ENCODE peak calls at places on chromosomes 1 and 21, in nine cellular contexts. F is T-helper 2 cell; N is NCI-H2171 treated with DMSO at 0.1 percent for 48 hours; G is M059J; I is small intestine; K is globus pallidus; B is activated naive CD4-positive, alpha-beta T cell treated with anti-CD3 and anti-CD28 coated beads for 36 hours; Y is NCI-H1417 treated with DMSO at 0.1 percent for 48 hours; L is MV-4-11. V is an unnamed sample.

GRCh38 chr1:198153103-198153502 is 3.7 kb upstream of the NEK7 start:
- DNase-seq in I (no peak), Y (no peak), L (no peak), K (no peak), N (no peak), G (peak), F (no peak), B (no peak), V (no peak)

GRCh38 chr1:31822766-31823165 is 6.9 kb upstream of the SPOCD1 start:
- DNase-seq in K (peak), L (no peak), N (no peak), G (no peak), I (no peak), B (no peak), Y (no peak), F (no peak), V (peak)

GRCh38 chr1:204087893-204088528 is 15.1 kb downstream of the SOX13 start:
- DNase-seq in G (no peak), I (no peak), L (no peak), B (no peak), N (no peak), Y (no peak), K (no peak), F (no peak), V (peak)

GRCh38 chr1:235739124-235739523 is 89.5 kb upstream of the GNG4 start:
- DNase-seq in Y (no peak), G (peak), B (no peak), N (no peak), K (no peak), F (no peak), I (no peak), L (no peak), V (no peak)

GRCh38 chr1:79293611-79294010 is 287.1 kb upstream of the ADGRL4 start:
- DNase-seq in B (no peak), L (no peak), I (no peak), G (peak), F (no peak), Y (no peak), N (no peak), K (no peak), V (no peak)

GRCh38 chr1:905071-905749 is 18.5 kb upstream of the SAMD11 start:
- DNase-seq in L (peak), K (no peak), G (no peak), F (no peak), B (peak), I (peak), Y (no peak), N (peak), V (no peak)

GRCh38 chr1:78722947-78723346 is 73.3 kb downstream of the IFI44 start:
- DNase-seq in N (no peak), B (no peak), F (no peak), K (no peak), G (no peak), I (no peak), Y (no peak), L (no peak), V (no peak)

GRCh38 chr1:203366476-203366875 is 15.6 kb upstream of the FMOD start:
- DNase-seq in I (no peak), Y (no peak), G (peak), N (no peak), K (no peak), B (no peak), F (no peak), L (no peak), V (no peak)

GRCh38 chr21:40531421-40531820 is 315.5 kb downstream of the DSCAM start:
- DNase-seq in K (no peak), N (no peak), Y (no peak), G (no peak), B (no peak), F (no peak), L (no peak), I (no peak), V (no peak)

GRCh38 chr1:212135166-212135565 is 99.6 kb downstream of the DTL start:
- DNase-seq in K (no peak), B (no peak), G (no peak), I (no peak), L (no peak), N (no peak), Y (no peak), F (no peak), V (no peak)

V was measured in midbrain.